ENCODE peak calls at places on chromosomes 3 and 15, in seven cellular contexts. One of them, this sample, is unnamed.

GRCh38 chr3:64414043-64414442 is 188.8 kb upstream of the PRICKLE2 start:
- DNase-seq in tibial artery: no peak
- DNase-seq in cardiac muscle cell: no peak
- DNase-seq in progenitor cell of endocrine pancreas: no peak
- DNase-seq in prostate gland: no peak
- DNase-seq in heart left ventricle: no peak
- DNase-seq in A549: no peak
- DNase-seq in this sample: no peak

GRCh38 chr15:52261498-52262242 is 33.9 kb downstream of the MYO5C start:
- DNase-seq in tibial artery: peak; percentile 71
- DNase-seq in cardiac muscle cell: peak; percentile 88
- DNase-seq in progenitor cell of endocrine pancreas: peak; percentile 34
- DNase-seq in prostate gland: peak; percentile 68
- DNase-seq in heart left ventricle: peak; percentile 43
- DNase-seq in A549: peak; percentile 74
- DNase-seq in this sample: peak; percentile 85

GRCh38 chr3:39255503-39256325 is 24.1 kb downstream of the CX3CR1 start:
- DNase-seq in tibial artery: peak; percentile 34
- DNase-seq in cardiac muscle cell: no peak
- DNase-seq in progenitor cell of endocrine pancreas: no peak
- DNase-seq in prostate gland: no peak
- DNase-seq in heart left ventricle: peak; percentile 42
- DNase-seq in A549: no peak
- DNase-seq in this sample: peak; percentile 71

GRCh38 chr3:64740232-64740631 is 52.4 kb upstream of the ADAMTS9 start:
- DNase-seq in tibial artery: no peak
- DNase-seq in cardiac muscle cell: peak; percentile 65
- DNase-seq in progenitor cell of endocrine pancreas: no peak
- DNase-seq in prostate gland: no peak
- DNase-seq in heart left ventricle: no peak
- DNase-seq in A549: no peak
- DNase-seq in this sample: no peak

GRCh38 chr3:71530903-71531535 is 52.5 kb downstream of the FOXP1 start:
- DNase-seq in tibial artery: no peak
- DNase-seq in cardiac muscle cell: no peak
- DNase-seq in progenitor cell of endocrine pancreas: no peak
- DNase-seq in prostate gland: no peak
- DNase-seq in heart left ventricle: peak; percentile 36
- DNase-seq in A549: no peak
- DNase-seq in this sample: no peak

GRCh38 chr3:129310111-129310601 is 31.5 kb downstream of the HMCES start:
- DNase-seq in tibial artery: no peak
- DNase-seq in cardiac muscle cell: no peak
- DNase-seq in progenitor cell of endocrine pancreas: no peak
- DNase-seq in prostate gland: peak; percentile 71
- DNase-seq in heart left ventricle: no peak
- DNase-seq in A549: no peak
- DNase-seq in this sample: peak; percentile 63

GRCh38 chr3:37694236-37694635 is 167.4 kb upstream of the CTDSPL start:
- DNase-seq in tibial artery: no peak
- DNase-seq in cardiac muscle cell: no peak
- DNase-seq in progenitor cell of endocrine pancreas: no peak
- DNase-seq in prostate gland: no peak
- DNase-seq in heart left ventricle: no peak
- DNase-seq in A549: no peak
- DNase-seq in this sample: no peak

GRCh38 chr15:60299452-60300047 is 98.2 kb downstream of the ANXA2 start:
- DNase-seq in tibial artery: no peak
- DNase-seq in cardiac muscle cell: peak; percentile 34
- DNase-seq in progenitor cell of endocrine pancreas: no peak
- DNase-seq in prostate gland: peak; percentile 49
- DNase-seq in heart left ventricle: peak; percentile 38
- DNase-seq in A549: no peak
- DNase-seq in this sample: no peak

GRCh38 chr3:133016838-133017309 is 21.3 kb upstream of the TMEM108 start:
- DNase-seq in tibial artery: no peak
- DNase-seq in cardiac muscle cell: no peak
- DNase-seq in progenitor cell of endocrine pancreas: no peak
- DNase-seq in prostate gland: no peak
- DNase-seq in heart left ventricle: no peak
- DNase-seq in A549: no peak
- DNase-seq in this sample: no peak

GRCh38 chr3:133025546-133025945 is 12.6 kb upstream of the TMEM108 start:
- DNase-seq in tibial artery: no peak
- DNase-seq in cardiac muscle cell: no peak
- DNase-seq in progenitor cell of endocrine pancreas: no peak
- DNase-seq in prostate gland: no peak
- DNase-seq in heart left ventricle: no peak
- DNase-seq in A549: no peak
- DNase-seq in this sample: no peak

GRCh38 chr3:133023301-133023830 is 14.8 kb upstream of the TMEM108 start:
- DNase-seq in tibial artery: peak; percentile 20
- DNase-seq in cardiac muscle cell: no peak
- DNase-seq in progenitor cell of endocrine pancreas: no peak
- DNase-seq in prostate gland: no peak
- DNase-seq in heart left ventricle: no peak
- DNase-seq in A549: no peak
- DNase-seq in this sample: no peak

GRCh38 chr3:133021206-133021605 is 17.0 kb upstream of the TMEM108 start:
- DNase-seq in tibial artery: no peak
- DNase-seq in cardiac muscle cell: no peak
- DNase-seq in progenitor cell of endocrine pancreas: no peak
- DNase-seq in prostate gland: no peak
- DNase-seq in heart left ventricle: no peak
- DNase-seq in A549: no peak
- DNase-seq in this sample: no peak
- TF ChIP-seq CTCF in tibial artery: no peak
- TF ChIP-seq CTCF in cardiac muscle cell: no peak
- TF ChIP-seq CTCF in progenitor cell of endocrine pancreas: no peak
- TF ChIP-seq CTCF in prostate gland: no peak
- TF ChIP-seq CTCF in heart left ventricle: no peak
- TF ChIP-seq CTCF in A549: no peak
- TF ChIP-seq CTCF in this sample: no peak

GRCh38 chr3:15753056-15753710 is 44.6 kb downstream of the ANKRD28 start:
- DNase-seq in tibial artery: no peak
- DNase-seq in cardiac muscle cell: peak; percentile 20
- DNase-seq in progenitor cell of endocrine pancreas: no peak
- DNase-seq in prostate gland: peak; percentile 62
- DNase-seq in heart left ventricle: no peak
- DNase-seq in A549: peak; percentile 63
- DNase-seq in this sample: no peak

GRCh38 chr3:15755181-15755580 is 42.6 kb downstream of the ANKRD28 start:
- DNase-seq in tibial artery: no peak
- DNase-seq in cardiac muscle cell: no peak
- DNase-seq in progenitor cell of endocrine pancreas: no peak
- DNase-seq in prostate gland: no peak
- DNase-seq in heart left ventricle: no peak
- DNase-seq in A549: no peak
- DNase-seq in this sample: no peak

GRCh38 chr3:15755780-15756179 is 42.0 kb downstream of the ANKRD28 start:
- DNase-seq in tibial artery: no peak
- DNase-seq in cardiac muscle cell: no peak
- DNase-seq in progenitor cell of endocrine pancreas: no peak
- DNase-seq in prostate gland: no peak
- DNase-seq in heart left ventricle: no peak
- DNase-seq in A549: no peak
- DNase-seq in this sample: no peak

GRCh38 chr3:15756505-15756904 is 41.3 kb downstream of the ANKRD28 start:
- DNase-seq in tibial artery: no peak
- DNase-seq in cardiac muscle cell: no peak
- DNase-seq in progenitor cell of endocrine pancreas: no peak
- DNase-seq in prostate gland: no peak
- DNase-seq in heart left ventricle: no peak
- DNase-seq in A549: no peak
- DNase-seq in this sample: no peak

GRCh38 chr3:15754047-15754446 is 43.7 kb downstream of the ANKRD28 start:
- DNase-seq in tibial artery: no peak
- DNase-seq in cardiac muscle cell: peak; percentile 47
- DNase-seq in progenitor cell of endocrine pancreas: no peak
- DNase-seq in prostate gland: no peak
- DNase-seq in heart left ventricle: no peak
- DNase-seq in A549: peak; percentile 47
- DNase-seq in this sample: no peak
- TF ChIP-seq CTCF in tibial artery: no peak
- TF ChIP-seq CTCF in cardiac muscle cell: no peak
- TF ChIP-seq CTCF in progenitor cell of endocrine pancreas: no peak
- TF ChIP-seq CTCF in prostate gland: no peak
- TF ChIP-seq CTCF in heart left ventricle: no peak
- TF ChIP-seq CTCF in A549: no peak
- TF ChIP-seq CTCF in this sample: no peak

GRCh38 chr3:42117175-42118008 is 26.2 kb downstream of the TRAK1 start:
- DNase-seq in tibial artery: peak; percentile 48
- DNase-seq in cardiac muscle cell: peak; percentile 80
- DNase-seq in progenitor cell of endocrine pancreas: no peak
- DNase-seq in prostate gland: peak; percentile 45
- DNase-seq in heart left ventricle: no peak
- DNase-seq in A549: peak; percentile 29
- DNase-seq in this sample: no peak

GRCh38 chr3:42120866-42121265 is 29.7 kb downstream of the TRAK1 start:
- DNase-seq in tibial artery: no peak
- DNase-seq in cardiac muscle cell: no peak
- DNase-seq in progenitor cell of endocrine pancreas: no peak
- DNase-seq in prostate gland: peak; percentile 56
- DNase-seq in heart left ventricle: no peak
- DNase-seq in A549: no peak
- DNase-seq in this sample: no peak

GRCh38 chr3:42119558-42120355 is 28.6 kb downstream of the TRAK1 start:
- DNase-seq in tibial artery: no peak
- DNase-seq in cardiac muscle cell: peak; percentile 8
- DNase-seq in progenitor cell of endocrine pancreas: no peak
- DNase-seq in prostate gland: no peak
- DNase-seq in heart left ventricle: no peak
- DNase-seq in A549: no peak
- DNase-seq in this sample: no peak

GRCh38 chr3:42116466-42116865 is 25.3 kb downstream of the TRAK1 start:
- DNase-seq in tibial artery: no peak
- DNase-seq in cardiac muscle cell: no peak
- DNase-seq in progenitor cell of endocrine pancreas: no peak
- DNase-seq in prostate gland: no peak
- DNase-seq in heart left ventricle: no peak
- DNase-seq in A549: no peak
- DNase-seq in this sample: no peak

DNA sequence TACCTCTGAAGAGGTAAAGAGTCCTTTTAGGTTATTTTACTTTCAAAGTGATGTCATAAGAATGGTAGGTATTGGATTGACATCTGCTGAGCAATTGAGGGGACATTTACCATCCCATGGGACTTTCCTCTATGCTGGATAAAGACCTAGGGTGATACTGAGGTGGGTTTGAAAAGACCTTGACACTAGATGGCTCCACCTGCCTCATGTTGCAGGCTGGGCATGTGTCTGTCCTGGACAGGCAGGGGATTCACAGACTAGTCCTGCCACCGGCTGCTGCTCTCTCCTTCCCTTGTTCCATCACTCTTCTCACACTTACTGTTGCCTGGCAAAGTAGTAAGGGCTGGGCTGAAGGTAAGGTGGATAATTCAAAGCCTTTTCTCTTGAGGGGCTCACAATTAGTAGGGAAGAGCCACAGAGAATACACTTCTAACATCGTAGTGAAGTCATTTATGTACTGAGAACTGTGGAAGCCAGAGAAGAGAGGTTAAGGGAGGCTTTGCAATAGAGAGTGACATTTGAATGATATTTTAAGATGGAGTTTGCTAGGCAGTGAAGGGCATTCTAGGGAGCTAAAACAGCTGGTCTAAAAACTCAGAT is 27.7 kb downstream of the TRAK1 start:
- DNase-seq in tibial artery: no peak
- DNase-seq in cardiac muscle cell: peak; percentile 37
- DNase-seq in progenitor cell of endocrine pancreas: no peak
- DNase-seq in prostate gland: peak; percentile 67
- DNase-seq in heart left ventricle: peak; percentile 54
- DNase-seq in A549: peak; percentile 63
- DNase-seq in this sample: peak; percentile 86
- TF ChIP-seq CTCF in tibial artery: peak; percentile 14
- TF ChIP-seq CTCF in cardiac muscle cell: peak; percentile 30
- TF ChIP-seq CTCF in progenitor cell of endocrine pancreas: peak; percentile 60
- TF ChIP-seq CTCF in prostate gland: peak; percentile 58
- TF ChIP-seq CTCF in heart left ventricle: peak; percentile 20
- TF ChIP-seq CTCF in A549: peak; percentile 63
- TF ChIP-seq CTCF in this sample: peak; percentile 47

GRCh38 chr3:132033471-132033870 is 1.3 kb downstream of the CPNE4 start:
- DNase-seq in tibial artery: no peak
- DNase-seq in cardiac muscle cell: no peak
- DNase-seq in progenitor cell of endocrine pancreas: no peak
- DNase-seq in prostate gland: no peak
- DNase-seq in heart left ventricle: no peak
- DNase-seq in A549: no peak
- DNase-seq in this sample: peak; percentile 10

GRCh38 chr3:132034097-132034485 is 723 bp downstream of the CPNE4 start:
- DNase-seq in tibial artery: no peak
- DNase-seq in cardiac muscle cell: no peak
- DNase-seq in progenitor cell of endocrine pancreas: no peak
- DNase-seq in prostate gland: no peak
- DNase-seq in heart left ventricle: no peak
- DNase-seq in A549: no peak
- DNase-seq in this sample: peak; percentile 11

GRCh38 chr3:132038198-132038825 is 3.5 kb upstream of the CPNE4 start:
- DNase-seq in tibial artery: no peak
- DNase-seq in cardiac muscle cell: peak; percentile 44
- DNase-seq in progenitor cell of endocrine pancreas: no peak
- DNase-seq in prostate gland: no peak
- DNase-seq in heart left ventricle: no peak
- DNase-seq in A549: peak; percentile 48
- DNase-seq in this sample: peak; percentile 27

GRCh38 chr3:132032959-132033358 is 1.9 kb downstream of the CPNE4 start:
- DNase-seq in tibial artery: no peak
- DNase-seq in cardiac muscle cell: no peak
- DNase-seq in progenitor cell of endocrine pancreas: no peak
- DNase-seq in prostate gland: no peak
- DNase-seq in heart left ventricle: no peak
- DNase-seq in A549: no peak
- DNase-seq in this sample: no peak

DNA sequence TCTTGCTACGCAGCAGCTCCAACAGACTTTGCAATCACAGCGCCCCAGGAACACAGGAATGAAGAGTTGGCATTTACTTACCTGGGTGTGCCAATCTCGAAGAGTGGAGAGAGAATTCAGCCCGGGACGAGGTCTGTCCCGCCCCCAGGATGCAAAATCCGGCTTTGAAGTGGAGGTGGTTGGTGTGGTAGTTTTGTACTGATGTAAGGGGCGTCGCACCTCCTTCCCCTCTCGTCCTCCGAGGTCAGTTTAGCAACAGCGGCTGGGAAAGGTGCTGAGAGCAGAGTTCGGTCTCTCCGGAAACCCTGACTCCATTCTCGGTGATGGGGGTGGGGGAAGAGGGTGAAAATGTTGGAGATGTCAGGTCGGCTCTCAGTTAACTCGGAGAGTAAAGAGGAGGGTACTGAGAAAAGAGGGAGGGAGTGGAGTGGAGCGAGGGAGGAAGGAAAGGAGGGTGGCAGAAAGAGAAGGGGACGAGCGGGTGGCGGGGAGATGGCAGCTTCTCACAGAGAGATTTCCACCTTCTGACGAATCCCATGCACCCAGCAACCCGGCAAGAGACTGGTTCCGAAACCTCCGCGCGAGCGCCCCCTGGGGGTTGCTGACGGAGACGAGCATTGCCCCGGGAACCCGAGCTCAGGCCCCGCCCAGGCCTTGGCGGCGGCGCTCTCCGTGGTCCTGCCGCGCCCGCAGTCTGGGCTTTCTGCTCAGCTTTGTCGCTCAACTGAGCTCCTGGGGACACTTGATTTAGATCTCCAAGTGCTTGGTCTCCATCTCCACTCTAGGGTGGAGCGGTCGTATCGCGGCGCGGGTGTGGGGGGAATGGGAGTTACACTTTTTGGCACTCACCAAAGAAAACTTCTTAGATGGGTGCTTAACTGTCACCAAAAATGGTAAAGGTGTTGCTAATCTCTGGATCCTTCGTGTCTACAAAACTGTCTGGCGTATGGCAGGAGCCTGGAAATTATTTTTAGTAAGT is at the start of gene CPNE4:
- DNase-seq in tibial artery: peak; percentile 58
- DNase-seq in cardiac muscle cell: peak; percentile 80
- DNase-seq in progenitor cell of endocrine pancreas: peak; percentile 91
- DNase-seq in prostate gland: peak; percentile 82
- DNase-seq in heart left ventricle: peak; percentile 79
- DNase-seq in A549: peak; percentile 83
- DNase-seq in this sample: peak; percentile 89
- TF ChIP-seq CTCF in tibial artery: peak; percentile 45
- TF ChIP-seq CTCF in cardiac muscle cell: peak; percentile 94
- TF ChIP-seq CTCF in progenitor cell of endocrine pancreas: peak; percentile 97
- TF ChIP-seq CTCF in prostate gland: peak; percentile 76
- TF ChIP-seq CTCF in heart left ventricle: peak; percentile 59
- TF ChIP-seq CTCF in A549: peak; percentile 68
- TF ChIP-seq CTCF in this sample: peak; percentile 73